ENCODE peak calls at places on chromosomes 5 and 9, in ten cellular contexts. L is HS-5; O is kidney epithelial cell; D is activated CD4-positive, alpha-beta T cell treated with anti-CD3 and anti-CD28 coated beads for 48 hours; I is BJ; J is activated T-helper 1 cell treated with anti-CD3 and anti-CD28 coated beads, Interleukin-2, amount 50 U/mL, for 16 hours; Y is B cell; P is stimulated activated CD8-positive, alpha-beta memory T cell treated with anti-CD3 and anti-CD28 coated beads, Interleukin-15, amount 100 ng/mL, for 1 hour; V is activated B cell treated with CpG ODN at 0.5 μM for 24 hours; U is HT-29. Z is an unnamed sample.

GRCh38 chr5:146995878-146996277 is 117.3 kb upstream of the PPP2R2B start:
- DNase-seq in L (no peak), O (no peak), D (no peak), I (no peak), J (no peak), Y (no peak), P (no peak), V (no peak), U (peak), Z (no peak)

GRCh38 chr9:135227641-135228251 is 140.3 kb downstream of the OLFM1 start:
- DNase-seq in L (no peak), O (no peak), D (no peak), I (no peak), J (no peak), Y (no peak), P (no peak), V (no peak), U (no peak), Z (no peak)

GRCh38 chr5:39411051-39411450 is 13.7 kb downstream of the DAB2 start:
- DNase-seq in L (peak), O (no peak), D (no peak), I (peak), J (no peak), Y (no peak), P (no peak), V (no peak), U (peak), Z (no peak)

GRCh38 chr5:26295541-26295940 is 742.8 kb downstream of the CDH9 start:
- DNase-seq in L (peak), O (no peak), D (no peak), I (no peak), J (no peak), Y (no peak), P (no peak), V (no peak), U (no peak), Z (no peak)

GRCh38 chr9:124270504-124271335 is 13.0 kb downstream of the NEK6 start:
- DNase-seq in L (no peak), O (no peak), D (no peak), I (no peak), J (no peak), Y (no peak), P (no peak), V (no peak), U (no peak), Z (no peak)

GRCh38 chr5:78795757-78796156 is 147.2 kb upstream of the LHFPL2 start:
- DNase-seq in L (no peak), O (peak), D (no peak), I (no peak), J (no peak), Y (no peak), P (no peak), V (no peak), U (peak), Z (no peak)

GRCh38 chr5:56264417-56265025 is 31.4 kb upstream of the ANKRD55 start:
- DNase-seq in L (no peak), O (no peak), D (peak), I (no peak), J (no peak), Y (peak), P (no peak), V (no peak), U (peak), Z (no peak)

GRCh38 chr5:137563301-137563645 is 64.1 kb upstream of the SPOCK1 start:
- DNase-seq in L (no peak), O (no peak), D (no peak), I (no peak), J (no peak), Y (no peak), P (no peak), V (no peak), U (no peak), Z (no peak)

GRCh38 chr5:53490747-53491146 is 10.3 kb downstream of the FST start:
- DNase-seq in L (peak), O (no peak), D (no peak), I (peak), J (no peak), Y (no peak), P (no peak), V (no peak), U (no peak), Z (no peak)

GRCh38 chr5:107199756-107200155 is 471.0 kb downstream of the EFNA5 start:
- DNase-seq in L (no peak), O (no peak), D (no peak), I (no peak), J (no peak), Y (no peak), P (no peak), V (no peak), U (no peak), Z (no peak)

GRCh38 chr9:128053560-128053959 is 13.6 kb downstream of the NAIF1 start:
- DNase-seq in L (no peak), O (no peak), D (no peak), I (no peak), J (no peak), Y (no peak), P (no peak), V (no peak), U (no peak), Z (no peak)

GRCh38 chr9:71703172-71703872 is 65.0 kb downstream of the CEMIP2 start:
- DNase-seq in L (no peak), O (no peak), D (no peak), I (no peak), J (no peak), Y (no peak), P (no peak), V (no peak), U (no peak), Z (no peak)